ENCODE peak calls at places on chromosome 21, in seven cellular contexts. One of them, this sample, is unnamed.

GRCh38 chr21:33059319-33059894 is 10.5 kb upstream of the OLIG1 start:
- DNase-seq in fibroblast of lung: no peak
- DNase-seq in NCI-H460: no peak
- DNase-seq in EL: no peak
- DNase-seq in NCI-H774: no peak
- DNase-seq in occipital lobe: no peak
- DNase-seq in Kasumi-1: peak
- DNase-seq in this sample: no peak

GRCh38 chr21:42685036-42685435 is 31.6 kb downstream of the PDE9A start:
- DNase-seq in fibroblast of lung: no peak
- DNase-seq in NCI-H460: no peak
- DNase-seq in EL: no peak
- DNase-seq in NCI-H774: no peak
- DNase-seq in occipital lobe: peak
- DNase-seq in Kasumi-1: no peak
- DNase-seq in this sample: no peak

GRCh38 chr21:32278068-32278467 is 781 bp downstream of the MIS18A start:
- DNase-seq in fibroblast of lung: no peak
- DNase-seq in NCI-H460: no peak
- DNase-seq in EL: peak
- DNase-seq in NCI-H774: no peak
- DNase-seq in occipital lobe: no peak
- DNase-seq in Kasumi-1: peak
- DNase-seq in this sample: no peak

GRCh38 chr21:23853796-23854379 is 1753.4 kb downstream of the MRPL39 start:
- DNase-seq in fibroblast of lung: peak
- DNase-seq in NCI-H460: peak
- DNase-seq in EL: no peak
- DNase-seq in NCI-H774: no peak
- DNase-seq in occipital lobe: no peak
- DNase-seq in Kasumi-1: peak
- DNase-seq in this sample: peak

GRCh38 chr21:38944903-38945302 is 139.2 kb downstream of the ETS2 start:
- DNase-seq in fibroblast of lung: no peak
- DNase-seq in NCI-H460: no peak
- DNase-seq in EL: no peak
- DNase-seq in NCI-H774: no peak
- DNase-seq in occipital lobe: no peak
- DNase-seq in Kasumi-1: no peak
- DNase-seq in this sample: no peak

GRCh38 chr21:45320991-45321656 is 33.4 kb upstream of the POFUT2 start:
- DNase-seq in fibroblast of lung: no peak
- DNase-seq in NCI-H460: no peak
- DNase-seq in EL: no peak
- DNase-seq in NCI-H774: no peak
- DNase-seq in occipital lobe: no peak
- DNase-seq in Kasumi-1: no peak
- DNase-seq in this sample: no peak

GRCh38 chr21:44930543-44930981 is 9.3 kb upstream of the SLX9 start:
- DNase-seq in fibroblast of lung: no peak
- DNase-seq in NCI-H460: no peak
- DNase-seq in EL: no peak
- DNase-seq in NCI-H774: no peak
- DNase-seq in occipital lobe: no peak
- DNase-seq in Kasumi-1: no peak
- DNase-seq in this sample: no peak

GRCh38 chr21:33388188-33388587 is 15.0 kb upstream of the IFNGR2 start:
- DNase-seq in fibroblast of lung: no peak
- DNase-seq in NCI-H460: no peak
- DNase-seq in EL: no peak
- DNase-seq in NCI-H774: no peak
- DNase-seq in occipital lobe: no peak
- DNase-seq in Kasumi-1: peak
- DNase-seq in this sample: no peak

GRCh38 chr21:26850116-26850643 is 5.0 kb upstream of the ADAMTS1 start:
- DNase-seq in fibroblast of lung: peak
- DNase-seq in NCI-H460: no peak
- DNase-seq in EL: peak
- DNase-seq in NCI-H774: peak
- DNase-seq in occipital lobe: no peak
- DNase-seq in Kasumi-1: peak
- DNase-seq in this sample: peak

GRCh38 chr21:44574457-44575306 is 1.2 kb downstream of the KRTAP10-4 start:
- DNase-seq in fibroblast of lung: no peak
- DNase-seq in NCI-H460: no peak
- DNase-seq in EL: no peak
- DNase-seq in NCI-H774: no peak
- DNase-seq in occipital lobe: no peak
- DNase-seq in Kasumi-1: no peak
- DNase-seq in this sample: no peak

GRCh38 chr21:38310619-38311018 is 53.8 kb downstream of the KCNJ15 start:
- DNase-seq in fibroblast of lung: peak
- DNase-seq in NCI-H460: no peak
- DNase-seq in EL: peak
- DNase-seq in NCI-H774: peak
- DNase-seq in occipital lobe: no peak
- DNase-seq in Kasumi-1: no peak
- DNase-seq in this sample: peak

GRCh38 chr21:45548711-45549491 is 6.7 kb upstream of the SLC19A1 start:
- DNase-seq in fibroblast of lung: no peak
- DNase-seq in NCI-H460: no peak
- DNase-seq in EL: no peak
- DNase-seq in NCI-H774: no peak
- DNase-seq in occipital lobe: no peak
- DNase-seq in Kasumi-1: no peak
- DNase-seq in this sample: no peak

GRCh38 chr21:26842976-26843911 is 2.0 kb downstream of the ADAMTS1 start:
- DNase-seq in fibroblast of lung: peak
- DNase-seq in NCI-H460: peak
- DNase-seq in EL: peak
- DNase-seq in NCI-H774: peak
- DNase-seq in occipital lobe: peak
- DNase-seq in Kasumi-1: peak
- DNase-seq in this sample: peak

GRCh38 chr21:45234906-45235305 is 52.8 kb downstream of the POFUT2 start:
- DNase-seq in fibroblast of lung: no peak
- DNase-seq in NCI-H460: no peak
- DNase-seq in EL: no peak
- DNase-seq in NCI-H774: no peak
- DNase-seq in occipital lobe: no peak
- DNase-seq in Kasumi-1: no peak
- DNase-seq in this sample: no peak

GRCh38 chr21:41566500-41567014 is 58.6 kb upstream of the TMPRSS2 start:
- DNase-seq in fibroblast of lung: no peak
- DNase-seq in NCI-H460: no peak
- DNase-seq in EL: no peak
- DNase-seq in NCI-H774: no peak
- DNase-seq in occipital lobe: no peak
- DNase-seq in Kasumi-1: no peak
- DNase-seq in this sample: no peak

GRCh38 chr21:45539796-45540600 is 2.2 kb downstream of the SLC19A1 start:
- DNase-seq in fibroblast of lung: no peak
- DNase-seq in NCI-H460: no peak
- DNase-seq in EL: no peak
- DNase-seq in NCI-H774: no peak
- DNase-seq in occipital lobe: no peak
- DNase-seq in Kasumi-1: no peak
- DNase-seq in this sample: no peak

GRCh38 chr21:42781150-42781980 is 98.0 kb downstream of the WDR4 start:
- DNase-seq in fibroblast of lung: no peak
- DNase-seq in NCI-H460: no peak
- DNase-seq in EL: no peak
- DNase-seq in NCI-H774: peak
- DNase-seq in occipital lobe: no peak
- DNase-seq in Kasumi-1: no peak
- DNase-seq in this sample: no peak

GRCh38 chr21:39444406-39445145 is 1.0 kb downstream of the LCA5L start:
- DNase-seq in fibroblast of lung: peak
- DNase-seq in NCI-H460: no peak
- DNase-seq in EL: peak
- DNase-seq in NCI-H774: no peak
- DNase-seq in occipital lobe: no peak
- DNase-seq in Kasumi-1: no peak
- DNase-seq in this sample: peak

GRCh38 chr21:19523731-19524130 is 1120.1 kb upstream of the TMPRSS15 start:
- DNase-seq in fibroblast of lung: no peak
- DNase-seq in NCI-H460: peak
- DNase-seq in EL: no peak
- DNase-seq in NCI-H774: no peak
- DNase-seq in occipital lobe: no peak
- DNase-seq in Kasumi-1: peak
- DNase-seq in this sample: peak

GRCh38 chr21:26756491-26757159 is 88.6 kb downstream of the ADAMTS1 start:
- DNase-seq in fibroblast of lung: peak
- DNase-seq in NCI-H460: no peak
- DNase-seq in EL: peak
- DNase-seq in NCI-H774: no peak
- DNase-seq in occipital lobe: no peak
- DNase-seq in Kasumi-1: no peak
- DNase-seq in this sample: peak

GRCh38 chr21:43803558-43804300 is 14.4 kb downstream of the RRP1 start:
- DNase-seq in fibroblast of lung: no peak
- DNase-seq in NCI-H460: no peak
- DNase-seq in EL: no peak
- DNase-seq in NCI-H774: no peak
- DNase-seq in occipital lobe: no peak
- DNase-seq in Kasumi-1: no peak
- DNase-seq in this sample: no peak

GRCh38 chr21:45846373-45847160 is 135.0 kb upstream of the COL6A1 start:
- DNase-seq in fibroblast of lung: peak
- DNase-seq in NCI-H460: no peak
- DNase-seq in EL: no peak
- DNase-seq in NCI-H774: no peak
- DNase-seq in occipital lobe: no peak
- DNase-seq in Kasumi-1: no peak
- DNase-seq in this sample: peak

GRCh38 chr21:26555554-26555953 is 17.5 kb downstream of the CYYR1 start:
- DNase-seq in fibroblast of lung: no peak
- DNase-seq in NCI-H460: no peak
- DNase-seq in EL: no peak
- DNase-seq in NCI-H774: no peak
- DNase-seq in occipital lobe: no peak
- DNase-seq in Kasumi-1: no peak
- DNase-seq in this sample: no peak

GRCh38 chr21:38938343-38938742 is 132.6 kb downstream of the ETS2 start:
- DNase-seq in fibroblast of lung: no peak
- DNase-seq in NCI-H460: no peak
- DNase-seq in EL: peak
- DNase-seq in NCI-H774: peak
- DNase-seq in occipital lobe: no peak
- DNase-seq in Kasumi-1: no peak
- DNase-seq in this sample: no peak

GRCh38 chr21:41321211-41321907 is 4.8 kb downstream of the FAM3B start:
- DNase-seq in fibroblast of lung: no peak
- DNase-seq in NCI-H460: no peak
- DNase-seq in EL: no peak
- DNase-seq in NCI-H774: peak
- DNase-seq in occipital lobe: no peak
- DNase-seq in Kasumi-1: no peak
- DNase-seq in this sample: no peak

GRCh38 chr21:36077758-36078157 is 7.9 kb downstream of the CBR1 start:
- DNase-seq in fibroblast of lung: no peak
- DNase-seq in NCI-H460: no peak
- DNase-seq in EL: no peak
- DNase-seq in NCI-H774: no peak
- DNase-seq in occipital lobe: no peak
- DNase-seq in Kasumi-1: no peak
- DNase-seq in this sample: no peak

GRCh38 chr21:44866780-44867179 is 6.7 kb downstream of the PTTG1IP start:
- DNase-seq in fibroblast of lung: peak
- DNase-seq in NCI-H460: no peak
- DNase-seq in EL: peak
- DNase-seq in NCI-H774: no peak
- DNase-seq in occipital lobe: peak
- DNase-seq in Kasumi-1: no peak
- DNase-seq in this sample: peak

GRCh38 chr21:42732033-42732410 is 78.6 kb downstream of the PDE9A start:
- DNase-seq in fibroblast of lung: no peak
- DNase-seq in NCI-H460: no peak
- DNase-seq in EL: no peak
- DNase-seq in NCI-H774: no peak
- DNase-seq in occipital lobe: no peak
- DNase-seq in Kasumi-1: no peak
- DNase-seq in this sample: no peak

GRCh38 chr21:34795152-34796141 is 126.7 kb downstream of the CLIC6 start:
- DNase-seq in fibroblast of lung: peak
- DNase-seq in NCI-H460: peak
- DNase-seq in EL: peak
- DNase-seq in NCI-H774: peak
- DNase-seq in occipital lobe: no peak
- DNase-seq in Kasumi-1: no peak
- DNase-seq in this sample: peak

GRCh38 chr21:44612029-44612486 is at the start of gene KRTAP10-8:
- DNase-seq in fibroblast of lung: no peak
- DNase-seq in NCI-H460: no peak
- DNase-seq in EL: no peak
- DNase-seq in NCI-H774: no peak
- DNase-seq in occipital lobe: no peak
- DNase-seq in Kasumi-1: no peak
- DNase-seq in this sample: no peak

GRCh38 chr21:14520535-14520934 is 25.6 kb downstream of the SAMSN1 start:
- DNase-seq in fibroblast of lung: no peak
- DNase-seq in NCI-H460: no peak
- DNase-seq in EL: no peak
- DNase-seq in NCI-H774: no peak
- DNase-seq in occipital lobe: no peak
- DNase-seq in Kasumi-1: peak
- DNase-seq in this sample: no peak